ENCODE peak calls at places on chromosome X, in five cellular contexts. I is iPS-NIHi11, R is NCI-H748 treated with DMSO at 0.1 percent for 48 hours, F is thoracic aorta, X is lung microvascular endothelial cell. U is an unnamed sample.

GRCh38 chrX:119028733-119029110 is 44.1 kb upstream of the CT47C1 start:
- DNase-seq in F (no peak), R (no peak), I (no peak), X (no peak), U (no peak)

GRCh38 chrX:120751683-120752082 is 121.8 kb upstream of the C1GALT1C1 start:
- DNase-seq in F (no peak), I (no peak), R (no peak), X (no peak), U (no peak)

GRCh38 chrX:118740276-118740889 is 13.0 kb downstream of the IL13RA1 start:
- DNase-seq in I (no peak), R (no peak), X (no peak), F (no peak), U (no peak)

GRCh38 chrX:23937100-23937499 is 29.3 kb downstream of the CXorf58 start:
- DNase-seq in R (no peak), I (peak), F (no peak), X (no peak), U (peak)

GRCh38 chrX:22171287-22172060 is 101.2 kb upstream of the CBLL2 start:
- DNase-seq in X (no peak), F (no peak), R (no peak), I (peak), U (no peak)

GRCh38 chrX:154534526-154535322 is 11.9 kb downstream of the G6PD start:
- DNase-seq in F (no peak), R (peak), X (peak), I (peak), U (peak)

GRCh38 chrX:135395064-135395463 is 26.7 kb upstream of the SMIM10L2A start:
- DNase-seq in R (no peak), I (no peak), F (no peak), X (no peak), U (no peak)

GRCh38 chrX:56726609-56727008 is 2.4 kb upstream of the NBDY start:
- DNase-seq in R (peak), I (peak), X (peak), F (no peak), U (peak)

GRCh38 chrX:107713205-107714195 is 62.1 kb downstream of the TSC22D3 start:
- DNase-seq in R (no peak), I (no peak), X (no peak), F (no peak), U (no peak)